ENCODE peak calls at places on chromosomes 1 and 21, in six cellular contexts. P is tibial nerve, M is ovary, J is cardiac muscle cell, Q is fibroblast of lung, O is AG04450. S is an unnamed sample.

GRCh38 chr1:29849038-29849750 is 612.9 kb downstream of the PTPRU start:
- DNase-seq in P (no peak), M (no peak), J (peak), Q (peak), O (no peak), S (no peak)

GRCh38 chr21:31730687-31731111 is 1.2 kb downstream of the SCAF4 start:
- DNase-seq in P (no peak), M (no peak), J (peak), Q (no peak), O (no peak), S (no peak)

GRCh38 chr1:164510435-164510834 is 48.5 kb upstream of the PBX1 start:
- DNase-seq in P (no peak), M (no peak), J (no peak), Q (peak), O (no peak), S (no peak)

GRCh38 chr1:200629876-200630514 is 9.4 kb upstream of the KIF14 start:
- DNase-seq in P (no peak), M (no peak), J (peak), Q (no peak), O (no peak), S (no peak)

GRCh38 chr1:230392920-230393521 is 33.1 kb downstream of the PGBD5 start:
- DNase-seq in P (no peak), M (no peak), J (no peak), Q (no peak), O (no peak), S (no peak)

GRCh38 chr1:183735069-183735860 is 69.7 kb upstream of the RGL1 start:
- DNase-seq in P (no peak), M (no peak), J (no peak), Q (peak), O (no peak), S (no peak)

GRCh38 chr1:203327684-203328457 is 22.6 kb downstream of the BTG2 start:
- DNase-seq in P (peak), M (no peak), J (peak), Q (peak), O (no peak), S (no peak)

GRCh38 chr21:36320421-36321324 is 676 bp downstream of the MORC3 start:
- DNase-seq in P (peak), M (peak), J (peak), Q (peak), O (peak), S (peak)

GRCh38 chr1:9289090-9289534 is 3.6 kb upstream of the SPSB1 start:
- DNase-seq in P (peak), M (peak), J (peak), Q (peak), O (no peak), S (peak)

GRCh38 chr1:58857673-58858343 is 74.0 kb upstream of the JUN start:
- DNase-seq in P (no peak), M (no peak), J (no peak), Q (no peak), O (no peak), S (no peak)

GRCh38 chr1:209355415-209355814 is 228.1 kb upstream of the CAMK1G start:
- DNase-seq in P (no peak), M (no peak), J (no peak), Q (no peak), O (no peak), S (no peak)

GRCh38 chr1:62424412-62424811 is 12.4 kb upstream of the USP1 start:
- DNase-seq in P (no peak), M (no peak), J (no peak), Q (no peak), O (no peak), S (no peak)

GRCh38 chr21:33230518-33231324 is 983 bp downstream of the IFNAR2 start:
- DNase-seq in P (no peak), M (no peak), J (peak), Q (peak), O (no peak), S (peak)

GRCh38 chr1:31815752-31816484 is at the start of gene SPOCD1:
- DNase-seq in P (peak), M (no peak), J (peak), Q (peak), O (peak), S (peak)

GRCh38 chr1:101259744-101260148 is 22.9 kb downstream of the S1PR1 start:
- DNase-seq in P (no peak), M (no peak), J (no peak), Q (peak), O (no peak), S (no peak)

GRCh38 chr1:154420172-154420571 is 15.0 kb downstream of the IL6R start:
- DNase-seq in P (peak), M (peak), J (no peak), Q (peak), O (no peak), S (peak)

GRCh38 chr1:94316836-94317789 is 79.7 kb upstream of the ARHGAP29 start:
- DNase-seq in P (no peak), M (no peak), J (no peak), Q (peak), O (no peak), S (no peak)

GRCh38 chr1:202661136-202661845 is 49.0 kb downstream of the SYT2 start:
- DNase-seq in P (no peak), M (no peak), J (no peak), Q (no peak), O (no peak), S (no peak)

GRCh38 chr21:15976807-15977206 is 247.0 kb downstream of the USP25 start:
- DNase-seq in P (no peak), M (no peak), J (peak), Q (no peak), O (no peak), S (no peak)

GRCh38 chr1:172292840-172293239 is 127.6 kb upstream of the C1orf105 start:
- DNase-seq in P (no peak), M (no peak), J (no peak), Q (peak), O (no peak), S (no peak)
- TF ChIP-seq CTCF in P (no peak), M (no peak), J (no peak), Q (no peak), O (no peak), S (no peak)

DNA sequence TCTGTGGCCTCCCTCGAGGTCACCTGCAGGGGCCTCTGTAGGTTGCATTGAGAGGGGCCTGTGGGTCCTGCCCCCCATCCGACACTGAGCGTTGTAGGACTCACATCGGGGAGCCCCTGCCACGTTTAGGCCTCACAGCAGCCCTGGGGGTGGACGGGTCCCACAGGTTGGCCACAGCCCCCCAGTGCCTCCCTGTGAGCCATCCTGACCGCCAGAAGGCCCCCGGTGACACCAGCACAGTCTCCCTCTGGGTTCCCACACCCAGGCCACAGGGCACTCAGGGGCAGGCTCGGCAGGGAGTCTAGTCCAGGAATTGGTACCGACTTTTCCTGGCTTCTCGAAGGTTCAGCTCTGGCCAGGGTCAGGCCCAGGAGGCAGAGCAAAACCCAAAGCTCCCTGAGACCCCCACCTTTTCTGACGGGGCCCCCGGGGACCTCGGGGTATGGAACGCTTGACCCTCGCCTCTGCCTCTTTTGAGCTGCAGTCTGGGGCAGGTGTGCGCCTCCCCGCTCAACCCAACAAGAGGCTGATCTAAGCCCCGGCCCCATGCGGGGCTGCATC is 13.9 kb upstream of the POFUT2 start:
- DNase-seq in P (no peak), M (no peak), J (no peak), Q (no peak), O (no peak), S (no peak)
- H3K27ac ChIP-seq in P (peak), M (peak), J (no peak), Q (peak), O (no peak), S (peak)

GRCh38 chr1:3349161-3349967 is 105.1 kb upstream of the ARHGEF16 start:
- DNase-seq in P (no peak), M (no peak), J (peak), Q (peak), O (no peak), S (no peak)
- TF ChIP-seq CTCF in P (no peak), M (no peak), J (peak), Q (peak), O (peak), S (no peak)

GRCh38 chr1:962381-963350 is 2.3 kb downstream of the KLHL17 start:
- DNase-seq in P (no peak), M (no peak), J (no peak), Q (no peak), O (no peak), S (no peak)

GRCh38 chr1:961132-961652 is 808 bp downstream of the KLHL17 start:
- DNase-seq in P (no peak), M (no peak), J (no peak), Q (no peak), O (no peak), S (no peak)

GRCh38 chr1:960371-961131 is at the start of gene KLHL17:
- DNase-seq in P (peak), M (no peak), J (peak), Q (peak), O (no peak), S (peak)

GRCh38 chr1:958823-959729 is at the start of gene NOC2L:
- DNase-seq in P (peak), M (peak), J (peak), Q (peak), O (peak), S (peak)

GRCh38 chr1:959730-960039 is 629 bp upstream of the NOC2L start:
- DNase-seq in P (no peak), M (no peak), J (no peak), Q (no peak), O (no peak), S (no peak)
- H3K27ac ChIP-seq in P (no peak), M (no peak), J (no peak), Q (no peak), O (no peak), S (no peak)

DNA sequence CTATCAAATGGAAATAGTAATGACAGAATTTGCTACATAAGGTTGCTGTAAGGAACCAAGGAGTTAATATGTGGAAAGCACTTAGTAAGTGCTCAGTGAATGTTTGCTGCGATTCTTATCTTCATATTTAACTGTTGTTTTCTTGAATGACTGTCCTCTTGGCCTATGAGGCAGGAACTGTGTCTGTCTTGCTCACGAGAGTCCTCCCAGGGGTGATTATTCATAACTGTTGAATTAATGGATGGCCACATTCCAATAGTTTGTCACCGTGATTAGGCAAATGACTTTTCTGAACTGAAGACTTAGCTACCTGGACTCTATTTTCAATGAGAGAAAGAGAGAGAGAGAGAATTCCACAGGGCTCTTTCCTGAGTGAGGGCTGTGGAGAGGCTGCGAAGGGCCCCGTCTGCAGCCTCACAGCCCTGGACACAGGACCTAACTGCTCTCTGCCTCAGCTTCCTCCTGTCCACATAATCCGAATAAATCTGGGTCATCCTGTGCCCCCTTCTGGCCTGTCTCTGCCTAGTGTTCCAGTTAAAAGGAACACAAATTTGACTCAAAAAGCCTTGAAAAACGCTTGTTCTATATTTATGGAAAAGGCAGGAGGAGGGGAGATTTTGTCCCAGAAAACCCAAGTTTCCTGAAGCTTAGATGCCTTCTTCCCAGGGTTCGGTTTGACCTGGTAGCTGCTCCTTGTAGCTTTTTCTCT is 8.5 kb downstream of the EDN2 start:
- DNase-seq in P (no peak), M (no peak), J (no peak), Q (peak), O (no peak), S (no peak)
- TF ChIP-seq CTCF in P (no peak), M (no peak), J (peak), Q (peak), O (peak), S (no peak)

GRCh38 chr1:155979525-155980343 is 1.4 kb upstream of the ARHGEF2 start:
- DNase-seq in P (no peak), M (no peak), J (peak), Q (no peak), O (no peak), S (no peak)

GRCh38 chr1:155984341-155984740 is 6.0 kb upstream of the ARHGEF2 start:
- DNase-seq in P (no peak), M (no peak), J (no peak), Q (no peak), O (no peak), S (no peak)

GRCh38 chr1:155982106-155982505 is 3.8 kb upstream of the ARHGEF2 start:
- DNase-seq in P (no peak), M (no peak), J (no peak), Q (no peak), O (no peak), S (no peak)

GRCh38 chr1:155981266-155982088 is 3.1 kb upstream of the ARHGEF2 start:
- DNase-seq in P (no peak), M (no peak), J (no peak), Q (peak), O (peak), S (no peak)

DNA sequence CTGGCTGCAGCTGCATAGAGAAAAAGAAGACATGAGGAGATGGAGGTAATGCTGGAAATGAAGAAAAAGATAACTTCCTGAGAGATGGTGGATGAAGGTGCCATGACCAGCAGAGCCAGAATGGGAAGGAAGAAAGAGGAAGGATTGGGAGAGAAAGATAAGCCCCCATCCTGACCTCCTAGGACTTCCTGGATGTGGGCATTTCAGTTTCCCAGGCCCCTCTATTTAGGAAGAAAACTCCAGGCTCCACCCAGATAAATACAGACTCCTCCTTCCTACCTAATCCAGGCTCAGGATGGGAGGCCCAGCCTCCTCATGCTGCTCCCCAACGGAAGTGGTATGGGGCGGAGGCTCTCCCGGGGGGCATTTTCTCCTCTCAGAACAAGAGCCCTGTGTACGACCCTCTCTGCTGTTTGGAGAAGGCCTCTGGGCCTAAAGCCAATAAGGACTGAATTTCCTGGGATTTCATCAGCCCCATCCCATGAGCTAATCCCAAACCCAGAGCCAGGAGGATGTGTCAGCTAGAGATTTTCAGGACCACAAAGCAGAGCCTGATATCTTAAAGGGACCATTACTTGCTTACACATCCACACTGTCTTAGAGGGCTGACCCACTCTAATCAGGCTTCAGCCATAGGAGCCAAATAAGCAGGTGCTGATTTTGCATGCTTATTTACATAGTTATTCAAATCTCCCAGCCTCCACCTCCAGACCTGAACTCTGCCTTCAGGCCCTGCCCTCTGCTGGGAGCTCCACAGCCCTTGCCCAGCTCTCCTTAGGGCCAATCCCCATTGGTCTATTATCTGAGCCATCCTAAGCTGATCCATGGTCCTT is 5.1 kb upstream of the ARHGEF2 start:
- DNase-seq in P (peak), M (peak), J (no peak), Q (peak), O (peak), S (no peak)
- H3K27ac ChIP-seq in P (peak), M (peak), J (no peak), Q (peak), O (peak), S (peak)

GRCh38 chr1:87154351-87154750 is 174.3 kb upstream of the LMO4 start:
- DNase-seq in P (no peak), M (no peak), J (no peak), Q (peak), O (no peak), S (no peak)

GRCh38 chr1:87149166-87150065 is 179.3 kb upstream of the LMO4 start:
- DNase-seq in P (no peak), M (no peak), J (no peak), Q (peak), O (peak), S (no peak)

GRCh38 chr1:87148670-87149069 is 180.0 kb upstream of the LMO4 start:
- DNase-seq in P (no peak), M (no peak), J (no peak), Q (no peak), O (no peak), S (no peak)

GRCh38 chr1:87150143-87150542 is 178.5 kb upstream of the LMO4 start:
- DNase-seq in P (no peak), M (no peak), J (no peak), Q (no peak), O (no peak), S (no peak)

GRCh38 chr1:87151500-87152421 is 176.9 kb upstream of the LMO4 start:
- DNase-seq in P (peak), M (peak), J (peak), Q (peak), O (peak), S (peak)
- TF ChIP-seq CTCF in P (no peak), M (peak), J (peak), Q (peak), O (peak), S (peak)

GRCh38 chr1:52916241-52916975 is 5.1 kb downstream of the ECHDC2 start:
- DNase-seq in P (no peak), M (no peak), J (no peak), Q (no peak), O (no peak), S (no peak)

GRCh38 chr1:52919051-52919719 is 2.4 kb downstream of the ECHDC2 start:
- DNase-seq in P (no peak), M (no peak), J (no peak), Q (peak), O (no peak), S (no peak)

GRCh38 chr1:52917156-52917555 is 4.4 kb downstream of the ECHDC2 start:
- DNase-seq in P (no peak), M (peak), J (no peak), Q (no peak), O (peak), S (no peak)

GRCh38 chr1:52918201-52918600 is 3.3 kb downstream of the ECHDC2 start:
- DNase-seq in P (no peak), M (no peak), J (no peak), Q (no peak), O (no peak), S (no peak)

DNA sequence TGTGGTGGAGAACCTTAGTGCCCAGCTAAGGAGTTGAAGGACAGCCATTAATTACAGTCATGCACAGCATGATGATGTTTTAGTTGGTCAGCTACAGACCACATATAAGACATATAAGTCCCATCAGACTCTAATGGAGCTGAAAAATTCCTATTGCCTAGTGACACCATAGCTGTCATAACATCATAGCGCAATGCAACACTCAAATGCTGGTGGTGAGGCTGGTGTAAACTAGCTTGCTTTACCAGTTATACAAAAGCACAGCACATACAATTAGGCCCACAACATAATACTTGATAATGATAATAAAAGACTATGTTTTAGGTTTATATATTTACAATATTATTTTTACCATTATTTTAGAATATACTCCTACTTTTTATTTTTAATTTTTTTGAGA is 3.9 kb downstream of the ECHDC2 start:
- DNase-seq in P (no peak), M (no peak), J (no peak), Q (no peak), O (no peak), S (no peak)
- H3K27ac ChIP-seq in P (no peak), M (no peak), J (no peak), Q (no peak), O (no peak), S (no peak)

S was measured in left lung.